ENCODE peak calls at places on chromosomes 3 and 15, in six cellular contexts. Y is H1, T is IMR-90, E is H9, G is mesendoderm, V is mesenchymal stem cell. X is an unnamed sample.

GRCh38 chr15:31745841-31746240 is 284.5 kb upstream of the CHRNA7 start:
- DNase-seq in Y (no peak), T (no peak), E (no peak), G (no peak), V (no peak), X (no peak)

GRCh38 chr3:127012091-127012490 is 29.2 kb downstream of the PLXNA1 start:
- DNase-seq in Y (no peak), T (peak), E (no peak), G (no peak), V (peak), X (no peak)

GRCh38 chr3:189836795-189837194 is 205.6 kb downstream of the TP63 start:
- DNase-seq in Y (no peak), T (no peak), E (no peak), G (no peak), V (no peak), X (no peak)

GRCh38 chr15:42490743-42491539 is at the start of gene ZNF106:
- DNase-seq in Y (peak), T (peak), E (peak), G (peak), V (peak), X (peak)

GRCh38 chr15:79724312-79724711 is 172.5 kb downstream of the MTHFS start:
- DNase-seq in Y (no peak), T (peak), E (no peak), G (no peak), V (no peak), X (no peak)

GRCh38 chr3:190048831-190049541 is 71.7 kb downstream of the P3H2 start:
- DNase-seq in Y (no peak), T (peak), E (no peak), G (no peak), V (peak), X (no peak)

GRCh38 chr3:45986303-45986982 is 9.2 kb downstream of the FYCO1 start:
- DNase-seq in Y (no peak), T (peak), E (no peak), G (no peak), V (peak), X (no peak)

GRCh38 chr3:126212629-126213375 is 32.4 kb upstream of the ALDH1L1 start:
- DNase-seq in Y (peak), T (peak), E (peak), G (peak), V (peak), X (peak)

GRCh38 chr3:183502782-183503181 is 52.7 kb downstream of the KLHL6 start:
- DNase-seq in Y (no peak), T (no peak), E (no peak), G (no peak), V (no peak), X (no peak)

GRCh38 chr3:65829228-65829627 is 209.5 kb downstream of the MAGI1 start:
- DNase-seq in Y (no peak), T (no peak), E (no peak), G (peak), V (no peak), X (no peak)

GRCh38 chr15:92205255-92205739 is 188.4 kb upstream of the ST8SIA2 start:
- DNase-seq in Y (no peak), T (no peak), E (peak), G (peak), V (no peak), X (no peak)

GRCh38 chr15:45395956-45396355 is 17.6 kb upstream of the GATM start:
- DNase-seq in Y (no peak), T (no peak), E (no peak), G (no peak), V (no peak), X (no peak)

GRCh38 chr15:83977992-83978391 is 257.6 kb upstream of the GOLGA6L4 start:
- DNase-seq in Y (no peak), T (no peak), E (no peak), G (no peak), V (no peak), X (no peak)

GRCh38 chr3:102038477-102039142 is 189.3 kb downstream of the NFKBIZ start:
- DNase-seq in Y (no peak), T (no peak), E (no peak), G (no peak), V (peak), X (no peak)

GRCh38 chr15:43777293-43777819 is 590 bp upstream of the ELL3 start:
- DNase-seq in Y (no peak), T (peak), E (peak), G (peak), V (peak), X (peak)

GRCh38 chr15:25088261-25088790 is 133.5 kb downstream of the SNRPN start:
- DNase-seq in Y (no peak), T (no peak), E (peak), G (no peak), V (no peak), X (no peak)

GRCh38 chr3:126540946-126541627 is 17.1 kb downstream of the CHST13 start:
- DNase-seq in Y (no peak), T (no peak), E (peak), G (no peak), V (no peak), X (no peak)

GRCh38 chr3:9064251-9064650 is 101.0 kb upstream of the RAD18 start:
- DNase-seq in Y (no peak), T (no peak), E (no peak), G (no peak), V (no peak), X (no peak)

GRCh38 chr3:158789592-158789991 is 12.3 kb upstream of the MFSD1 start:
- DNase-seq in Y (no peak), T (peak), E (no peak), G (no peak), V (peak), X (no peak)

GRCh38 chr3:8988791-8989558 is 25.7 kb upstream of the RAD18 start:
- DNase-seq in Y (no peak), T (no peak), E (no peak), G (no peak), V (no peak), X (no peak)

GRCh38 chr15:74422723-74423442 is 10.9 kb downstream of the SEMA7A start:
- DNase-seq in Y (peak), T (peak), E (peak), G (peak), V (peak), X (no peak)

GRCh38 chr3:126456211-126456610 is 19.5 kb downstream of the ZXDC start:
- DNase-seq in Y (no peak), T (no peak), E (no peak), G (no peak), V (no peak), X (no peak)

GRCh38 chr15:82414536-82415191 is 15.0 kb upstream of the GOLGA6L9 start:
- DNase-seq in Y (no peak), T (peak), E (no peak), G (no peak), V (peak), X (no peak)

GRCh38 chr3:62139957-62140356 is 233.4 kb downstream of the FEZF2 start:
- DNase-seq in Y (no peak), T (peak), E (no peak), G (no peak), V (peak), X (no peak)

GRCh38 chr15:68585574-68586273 is 6.9 kb downstream of the CORO2B start:
- DNase-seq in Y (no peak), T (no peak), E (no peak), G (no peak), V (no peak), X (no peak)

GRCh38 chr3:145094355-145094941 is 1066.5 kb downstream of the PLOD2 start:
- DNase-seq in Y (no peak), T (peak), E (no peak), G (peak), V (peak), X (peak)

GRCh38 chr3:89613241-89613640 is 505.8 kb downstream of the EPHA3 start:
- DNase-seq in Y (no peak), T (no peak), E (no peak), G (peak), V (no peak), X (no peak)
- H2BK15ac ChIP-seq in Y (peak), T (no peak), E (no peak), G (no peak), V (no peak), X (no peak)

DNA sequence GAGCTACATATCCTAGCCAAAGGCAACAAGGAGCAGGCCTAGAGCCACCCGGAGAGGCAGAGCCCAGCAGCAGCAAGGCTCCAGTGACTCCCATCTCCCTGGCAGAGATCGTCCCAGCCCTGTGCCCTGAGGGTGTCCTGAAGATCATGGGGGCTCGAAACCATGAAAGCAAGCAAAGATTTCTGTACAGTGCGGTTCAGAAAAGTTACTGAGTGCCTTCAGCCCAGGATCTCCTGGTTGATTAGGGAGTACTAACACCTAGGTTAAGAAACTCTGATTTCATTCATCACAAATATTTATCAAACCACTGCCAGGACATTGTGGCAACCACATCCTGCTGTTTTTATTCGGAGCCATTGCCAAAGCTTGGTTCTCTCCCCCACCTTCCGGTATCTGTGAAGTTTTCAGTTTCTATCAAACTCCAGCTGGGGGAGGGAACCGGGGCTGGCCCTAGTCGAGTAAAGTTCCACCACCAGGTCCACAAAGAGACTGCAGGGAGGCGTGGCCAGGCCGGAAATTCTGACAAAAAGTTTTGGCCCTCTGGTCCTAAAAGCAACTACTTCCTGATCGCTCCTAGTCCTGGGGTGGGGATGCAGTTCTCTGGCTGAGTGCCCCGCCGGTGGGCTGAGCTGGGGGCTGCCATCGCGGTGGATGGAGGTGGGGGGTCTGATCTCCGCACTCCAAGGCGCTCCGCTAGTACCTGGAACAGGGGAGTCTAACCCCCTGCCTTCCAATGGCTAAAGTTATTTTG is 1.2 kb downstream of the RAB43 start:
- DNase-seq in Y (peak), T (peak), E (peak), G (peak), V (peak), X (peak)
- H2BK15ac ChIP-seq in Y (no peak), T (peak), E (peak), G (no peak), V (peak), X (no peak)

GRCh38 chr3:151443583-151443982 is 17.3 kb downstream of the IGSF10 start:
- DNase-seq in Y (no peak), T (no peak), E (no peak), G (peak), V (no peak), X (peak)
- H2BK15ac ChIP-seq in Y (no peak), T (no peak), E (no peak), G (no peak), V (no peak), X (no peak)

DNA sequence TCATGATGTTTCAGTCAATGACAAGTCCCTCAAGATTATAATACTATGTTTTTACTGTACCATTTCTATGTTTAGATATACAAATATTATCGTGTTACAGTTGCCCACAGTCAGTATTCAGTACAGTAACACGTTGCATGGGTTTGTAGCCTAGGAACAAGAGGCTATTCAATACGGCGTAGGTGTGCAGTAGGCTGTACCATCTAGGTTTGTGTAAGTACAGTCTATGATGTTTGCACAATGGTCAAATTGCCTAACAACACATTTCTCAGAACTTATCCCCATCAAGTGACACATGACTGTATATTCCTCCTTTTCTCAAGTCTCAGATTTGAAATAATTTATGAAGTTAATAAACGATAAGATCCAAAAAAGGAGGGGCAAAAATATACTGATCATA is 21.7 kb downstream of the ZDHHC3 start:
- DNase-seq in Y (no peak), T (no peak), E (no peak), G (no peak), V (no peak), X (no peak)
- H2BK15ac ChIP-seq in Y (no peak), T (no peak), E (no peak), G (no peak), V (no peak), X (no peak)

GRCh38 chr3:71805691-71806090 is 20.7 kb upstream of the PROK2 start:
- DNase-seq in Y (no peak), T (no peak), E (no peak), G (no peak), V (no peak), X (no peak)
- H2BK15ac ChIP-seq in Y (no peak), T (no peak), E (no peak), G (no peak), V (no peak), X (no peak)